ENCODE peak calls at places on chromosome 22, in six cellular contexts. One of them, this sample, is unnamed.
A peak's percentile ranks its signal among the peaks of the same experiment; 100 is the strongest.

GRCh38 chr22:30279389-30279788 is 9.9 kb downstream of the CASTOR1 start:
- DNase-seq in cardiac muscle cell: peak; percentile 52
- DNase-seq in heart right ventricle: peak; percentile 24
- DNase-seq in lower lobe of right lung: peak; percentile 90
- DNase-seq in transverse colon: no peak
- DNase-seq in mucosa of descending colon: no peak
- DNase-seq in this sample: no peak

GRCh38 chr22:26671317-26672059 is 14.1 kb downstream of the MIAT start:
- DNase-seq in lower lobe of right lung: peak; percentile 59
- DNase-seq in transverse colon: peak; percentile 60
- DNase-seq in mucosa of descending colon: peak; percentile 65
- DNase-seq in cardiac muscle cell: no peak
- DNase-seq in heart right ventricle: no peak
- DNase-seq in this sample: peak; percentile 29

GRCh38 chr22:19039448-19039780 is 82.8 kb downstream of the DGCR2 start:
- DNase-seq in cardiac muscle cell: no peak
- DNase-seq in mucosa of descending colon: no peak
- DNase-seq in heart right ventricle: no peak
- DNase-seq in transverse colon: no peak
- DNase-seq in lower lobe of right lung: peak; percentile 20
- DNase-seq in this sample: no peak

GRCh38 chr22:35021166-35021565 is 44.8 kb upstream of the ISX start:
- DNase-seq in cardiac muscle cell: no peak
- DNase-seq in mucosa of descending colon: peak; percentile 77
- DNase-seq in heart right ventricle: no peak
- DNase-seq in lower lobe of right lung: no peak
- DNase-seq in transverse colon: peak; percentile 77
- DNase-seq in this sample: no peak

GRCh38 chr22:30781271-30781875 is 86.7 kb downstream of the OSBP2 start:
- DNase-seq in mucosa of descending colon: no peak
- DNase-seq in lower lobe of right lung: no peak
- DNase-seq in cardiac muscle cell: no peak
- DNase-seq in transverse colon: no peak
- DNase-seq in heart right ventricle: no peak
- DNase-seq in this sample: no peak

GRCh38 chr22:28051091-28051786 is 132.2 kb upstream of the PITPNB start:
- DNase-seq in cardiac muscle cell: no peak
- DNase-seq in heart right ventricle: no peak
- DNase-seq in transverse colon: no peak
- DNase-seq in lower lobe of right lung: no peak
- DNase-seq in mucosa of descending colon: no peak
- DNase-seq in this sample: no peak

GRCh38 chr22:42080287-42080686 is 787 bp downstream of the SMDT1 start:
- DNase-seq in heart right ventricle: no peak
- DNase-seq in transverse colon: peak; percentile 53
- DNase-seq in cardiac muscle cell: peak; percentile 58
- DNase-seq in mucosa of descending colon: no peak
- DNase-seq in lower lobe of right lung: no peak
- DNase-seq in this sample: no peak

GRCh38 chr22:28171135-28171534 is 252.1 kb upstream of the PITPNB start:
- DNase-seq in transverse colon: no peak
- DNase-seq in heart right ventricle: no peak
- DNase-seq in cardiac muscle cell: peak; percentile 52
- DNase-seq in mucosa of descending colon: no peak
- DNase-seq in lower lobe of right lung: no peak
- DNase-seq in this sample: no peak

GRCh38 chr22:32202161-32202538 is 2.7 kb downstream of the RFPL2 start:
- DNase-seq in transverse colon: no peak
- DNase-seq in mucosa of descending colon: no peak
- DNase-seq in heart right ventricle: no peak
- DNase-seq in cardiac muscle cell: no peak
- DNase-seq in lower lobe of right lung: no peak
- DNase-seq in this sample: no peak

GRCh38 chr22:46372686-46373085 is 37.2 kb downstream of the TRMU start:
- DNase-seq in heart right ventricle: no peak
- DNase-seq in mucosa of descending colon: no peak
- DNase-seq in transverse colon: no peak
- DNase-seq in cardiac muscle cell: no peak
- DNase-seq in lower lobe of right lung: no peak
- DNase-seq in this sample: no peak

GRCh38 chr22:17266261-17266971 is 47.2 kb upstream of the ADA2 start:
- DNase-seq in transverse colon: peak; percentile 76
- DNase-seq in cardiac muscle cell: peak; percentile 26
- DNase-seq in lower lobe of right lung: no peak
- DNase-seq in heart right ventricle: peak; percentile 66
- DNase-seq in mucosa of descending colon: peak; percentile 77
- DNase-seq in this sample: no peak

GRCh38 chr22:46746620-46747019 is 8.6 kb upstream of the CERK start:
- DNase-seq in lower lobe of right lung: no peak
- DNase-seq in mucosa of descending colon: no peak
- DNase-seq in cardiac muscle cell: no peak
- DNase-seq in transverse colon: no peak
- DNase-seq in heart right ventricle: no peak
- DNase-seq in this sample: no peak

GRCh38 chr22:29108137-29108536 is 35.3 kb downstream of the KREMEN1 start:
- DNase-seq in transverse colon: no peak
- DNase-seq in mucosa of descending colon: no peak
- DNase-seq in heart right ventricle: no peak
- DNase-seq in lower lobe of right lung: no peak
- DNase-seq in cardiac muscle cell: peak; percentile 70
- DNase-seq in this sample: no peak

GRCh38 chr22:46734830-46735453 is 3.1 kb downstream of the CERK start:
- DNase-seq in transverse colon: peak; percentile 72
- DNase-seq in lower lobe of right lung: peak; percentile 79
- DNase-seq in cardiac muscle cell: no peak
- DNase-seq in mucosa of descending colon: peak; percentile 72
- DNase-seq in heart right ventricle: no peak
- DNase-seq in this sample: no peak

GRCh38 chr22:26406118-26406517 is 22.9 kb upstream of the ASPHD2 start:
- DNase-seq in mucosa of descending colon: no peak
- DNase-seq in heart right ventricle: no peak
- DNase-seq in lower lobe of right lung: no peak
- DNase-seq in transverse colon: no peak
- DNase-seq in cardiac muscle cell: no peak
- DNase-seq in this sample: no peak

GRCh38 chr22:28333106-28333505 is 346.5 kb downstream of the TTC28 start:
- DNase-seq in transverse colon: no peak
- DNase-seq in lower lobe of right lung: no peak
- DNase-seq in cardiac muscle cell: no peak
- DNase-seq in heart right ventricle: no peak
- DNase-seq in mucosa of descending colon: no peak
- DNase-seq in this sample: no peak

GRCh38 chr22:49865156-49865555 is 11.5 kb downstream of the ZBED4 start:
- DNase-seq in transverse colon: peak; percentile 5
- DNase-seq in mucosa of descending colon: no peak
- DNase-seq in heart right ventricle: no peak
- DNase-seq in cardiac muscle cell: no peak
- DNase-seq in lower lobe of right lung: no peak
- DNase-seq in this sample: no peak

GRCh38 chr22:49765951-49766350 is 61.7 kb downstream of the BRD1 start:
- DNase-seq in lower lobe of right lung: peak; percentile 29
- DNase-seq in mucosa of descending colon: peak; percentile 11
- DNase-seq in heart right ventricle: no peak
- DNase-seq in cardiac muscle cell: no peak
- DNase-seq in transverse colon: peak; percentile 4
- DNase-seq in this sample: no peak

GRCh38 chr22:45533731-45534130 is 31.0 kb downstream of the FBLN1 start:
- DNase-seq in lower lobe of right lung: no peak
- DNase-seq in transverse colon: no peak
- DNase-seq in heart right ventricle: no peak
- DNase-seq in mucosa of descending colon: no peak
- DNase-seq in cardiac muscle cell: no peak
- DNase-seq in this sample: no peak

GRCh38 chr22:46896568-46897245 is 134.3 kb downstream of the TBC1D22A start:
- DNase-seq in heart right ventricle: no peak
- DNase-seq in lower lobe of right lung: no peak
- DNase-seq in cardiac muscle cell: no peak
- DNase-seq in mucosa of descending colon: no peak
- DNase-seq in transverse colon: no peak
- DNase-seq in this sample: no peak

GRCh38 chr22:33005476-33005875 is 52.7 kb downstream of the SYN3 start:
- DNase-seq in lower lobe of right lung: no peak
- DNase-seq in heart right ventricle: no peak
- DNase-seq in transverse colon: no peak
- DNase-seq in cardiac muscle cell: no peak
- DNase-seq in mucosa of descending colon: no peak
- DNase-seq in this sample: no peak

GRCh38 chr22:46087816-46088277 is 62.5 kb upstream of the PPARA start:
- DNase-seq in transverse colon: peak; percentile 80
- DNase-seq in heart right ventricle: peak; percentile 93
- DNase-seq in cardiac muscle cell: peak; percentile 96
- DNase-seq in mucosa of descending colon: peak; percentile 84
- DNase-seq in lower lobe of right lung: peak; percentile 80
- DNase-seq in this sample: peak; percentile 94

GRCh38 chr22:46572911-46573780 is 35.7 kb upstream of the CELSR1 start:
- DNase-seq in lower lobe of right lung: peak; percentile 33
- DNase-seq in transverse colon: no peak
- DNase-seq in cardiac muscle cell: no peak
- DNase-seq in heart right ventricle: no peak
- DNase-seq in mucosa of descending colon: peak; percentile 31
- DNase-seq in this sample: no peak

GRCh38 chr22:18024276-18024939 is at the start of gene MICAL3:
- DNase-seq in mucosa of descending colon: peak; percentile 84
- DNase-seq in transverse colon: peak; percentile 75
- DNase-seq in cardiac muscle cell: peak; percentile 72
- DNase-seq in heart right ventricle: no peak
- DNase-seq in lower lobe of right lung: no peak
- DNase-seq in this sample: peak; percentile 48

DNA sequence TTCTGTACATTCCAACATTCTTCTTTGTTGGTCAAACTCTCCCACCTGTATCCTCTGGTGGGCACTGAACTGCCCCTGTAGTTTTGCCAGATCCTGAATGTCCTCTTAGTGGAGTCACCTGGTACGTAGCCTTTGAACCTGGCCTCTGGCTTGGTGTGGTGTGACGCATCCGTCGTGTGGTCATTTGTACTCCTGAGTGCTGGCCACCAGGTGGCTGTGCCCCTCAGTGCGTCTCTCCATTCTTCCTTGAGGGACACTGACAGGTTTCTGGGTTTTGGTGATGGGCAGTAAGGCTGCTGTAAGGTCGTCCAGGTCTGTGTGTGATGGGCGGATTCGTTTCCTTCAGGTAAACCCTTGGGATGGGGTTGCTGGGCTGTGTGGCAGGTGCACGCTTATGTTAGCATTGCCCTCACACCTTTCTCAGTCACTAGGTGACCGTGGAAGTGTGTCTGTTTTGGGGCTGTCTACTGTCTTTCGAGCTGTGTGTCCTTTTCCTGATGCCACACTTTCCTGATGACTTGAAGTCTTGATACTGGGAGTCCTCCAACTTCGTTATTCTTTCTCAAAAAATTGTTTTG is 13.6 kb upstream of the RANBP1 start:
- DNase-seq in lower lobe of right lung: no peak
- DNase-seq in heart right ventricle: no peak
- DNase-seq in transverse colon: no peak
- DNase-seq in mucosa of descending colon: peak; percentile 6
- DNase-seq in cardiac muscle cell: no peak
- DNase-seq in this sample: no peak
- TF ChIP-seq CTCF in lower lobe of right lung: no peak
- TF ChIP-seq CTCF in heart right ventricle: no peak
- TF ChIP-seq CTCF in transverse colon: no peak
- TF ChIP-seq CTCF in mucosa of descending colon: no peak
- TF ChIP-seq CTCF in cardiac muscle cell: no peak
- TF ChIP-seq CTCF in this sample: no peak

GRCh38 chr22:22853713-22854112 is 33.9 kb upstream of the IGLL5 start:
- DNase-seq in mucosa of descending colon: no peak
- DNase-seq in lower lobe of right lung: no peak
- DNase-seq in cardiac muscle cell: no peak
- DNase-seq in transverse colon: no peak
- DNase-seq in heart right ventricle: no peak
- DNase-seq in this sample: no peak

GRCh38 chr22:22856364-22856763 is 31.3 kb upstream of the IGLL5 start:
- DNase-seq in lower lobe of right lung: no peak
- DNase-seq in cardiac muscle cell: no peak
- DNase-seq in heart right ventricle: no peak
- DNase-seq in transverse colon: no peak
- DNase-seq in mucosa of descending colon: no peak
- DNase-seq in this sample: no peak

GRCh38 chr22:22855085-22855484 is 32.5 kb upstream of the IGLL5 start:
- DNase-seq in mucosa of descending colon: no peak
- DNase-seq in transverse colon: no peak
- DNase-seq in cardiac muscle cell: no peak
- DNase-seq in lower lobe of right lung: no peak
- DNase-seq in heart right ventricle: no peak
- DNase-seq in this sample: no peak

GRCh38 chr22:22855617-22856308 is 31.9 kb upstream of the IGLL5 start:
- DNase-seq in heart right ventricle: no peak
- DNase-seq in mucosa of descending colon: peak; percentile 48
- DNase-seq in transverse colon: peak; percentile 48
- DNase-seq in lower lobe of right lung: no peak
- DNase-seq in cardiac muscle cell: peak; percentile 13
- DNase-seq in this sample: no peak

DNA sequence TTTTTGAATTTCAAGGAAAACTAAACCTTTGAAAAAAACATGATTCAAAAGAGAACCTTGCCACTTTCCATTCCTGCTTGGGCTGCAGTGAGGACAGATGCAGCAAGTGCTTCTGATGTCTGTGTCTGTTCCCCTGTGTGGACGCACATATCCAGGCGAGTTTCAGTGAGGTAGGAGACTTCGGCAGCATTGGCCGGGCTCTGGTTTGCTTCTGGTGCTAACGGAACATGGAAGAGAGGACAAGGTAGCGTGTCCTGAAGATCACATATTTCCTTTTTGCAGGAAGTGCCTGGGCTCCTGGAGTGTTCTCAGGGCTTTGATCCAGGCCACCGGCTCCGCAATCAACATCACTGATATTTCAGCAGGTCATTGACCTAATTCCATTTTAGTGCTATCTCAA is 33.1 kb upstream of the IGLL5 start:
- DNase-seq in heart right ventricle: no peak
- DNase-seq in lower lobe of right lung: no peak
- DNase-seq in mucosa of descending colon: no peak
- DNase-seq in transverse colon: no peak
- DNase-seq in cardiac muscle cell: no peak
- DNase-seq in this sample: no peak
- H3K4me1 ChIP-seq in heart right ventricle: no peaks in the 10 kb centered on the region
- H3K4me1 ChIP-seq in lower lobe of right lung: no peaks in the 10 kb centered on the region
- H3K4me1 ChIP-seq in mucosa of descending colon: no peaks in the 10 kb centered on the region
- H3K4me1 ChIP-seq in transverse colon: no peaks in the 10 kb centered on the region
- H3K4me1 ChIP-seq in cardiac muscle cell: no peaks in the 10 kb centered on the region
- H3K4me1 ChIP-seq in this sample: no peaks in the 10 kb centered on the region

DNA sequence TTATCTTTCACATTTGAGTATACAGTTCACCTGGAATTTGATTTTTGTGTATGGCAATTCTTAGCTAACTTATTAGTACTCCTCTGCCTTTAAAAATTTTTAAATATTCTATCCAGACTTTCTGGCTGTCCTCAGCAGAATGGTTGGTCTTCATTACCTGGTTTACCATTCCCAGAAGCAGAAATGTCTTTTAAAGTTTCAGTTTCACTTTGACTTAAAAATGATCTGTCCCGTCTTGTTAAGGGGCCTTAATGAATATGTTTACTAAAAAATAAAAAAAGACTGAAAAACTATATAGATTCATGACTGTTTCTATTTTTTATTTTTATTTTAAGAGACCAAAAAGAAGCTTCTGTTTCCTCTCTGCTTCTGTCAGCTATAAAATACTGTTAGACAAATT is 70.5 kb upstream of the TNRC6B start:
- DNase-seq in cardiac muscle cell: no peak
- DNase-seq in heart right ventricle: no peak
- DNase-seq in lower lobe of right lung: no peak
- DNase-seq in transverse colon: no peak
- DNase-seq in mucosa of descending colon: no peak
- DNase-seq in this sample: no peak
- H3K4me3 ChIP-seq in cardiac muscle cell: no peak overlapping the region
- H3K4me3 ChIP-seq in heart right ventricle: no peak overlapping the region
- H3K4me3 ChIP-seq in lower lobe of right lung: peak overlapping the region; percentile 35
- H3K4me3 ChIP-seq in transverse colon: peak overlapping the region; percentile 2
- H3K4me3 ChIP-seq in mucosa of descending colon: no peak overlapping the region
- H3K4me3 ChIP-seq in this sample: peak overlapping the region; percentile 6

GRCh38 chr22:48554893-48555552 is 1272.7 kb downstream of the BRD1 start:
- DNase-seq in transverse colon: no peak
- DNase-seq in heart right ventricle: no peak
- DNase-seq in mucosa of descending colon: no peak
- DNase-seq in cardiac muscle cell: no peak
- DNase-seq in lower lobe of right lung: no peak
- DNase-seq in this sample: no peak
- TF ChIP-seq CTCF in transverse colon: no peak
- TF ChIP-seq CTCF in heart right ventricle: no peak
- TF ChIP-seq CTCF in mucosa of descending colon: no peak
- TF ChIP-seq CTCF in cardiac muscle cell: no peak
- TF ChIP-seq CTCF in lower lobe of right lung: no peak
- TF ChIP-seq CTCF in this sample: no peak